ENCODE peak calls at places on chromosomes 5 and 9, in ten cellular contexts. D is prostate gland, M is GM23338, L is transverse colon, E is HL-60, B is SK-N-SH, S is stomach, R is HepG2, N is H1, X is GM12892. I is an unnamed sample.

GRCh38 chr9:77015291-77016048 is 4.0 kb upstream of the FOXB2 start:
- DNase-seq in D (no peak), M (peak; percentile 57), L (no peak), E (no peak), B (peak; percentile 22), S (no peak), R (no peak), N (no peak), X (no peak), I (no peak)

GRCh38 chr5:73692981-73693380 is 67.0 kb downstream of the ARHGEF28 start:
- DNase-seq in D (no peak), M (no peak), L (no peak), E (no peak), B (no peak), S (no peak), R (no peak), N (no peak), X (no peak), I (no peak)

GRCh38 chr9:130042406-130042930 is 521 bp downstream of the FNBP1 start:
- DNase-seq in D (no peak), M (peak; percentile 67), L (peak; percentile 33), E (no peak), B (peak; percentile 80), S (peak; percentile 40), R (no peak), N (no peak), X (no peak), I (peak; percentile 72)

GRCh38 chr5:40405230-40405629 is 274.5 kb upstream of the PTGER4 start:
- DNase-seq in D (no peak), M (no peak), L (no peak), E (peak; percentile 51), B (no peak), S (no peak), R (no peak), N (no peak), X (no peak), I (no peak)

GRCh38 chr5:95441631-95442030 is 50.5 kb downstream of the FAM81B start:
- DNase-seq in D (no peak), M (no peak), L (no peak), E (no peak), B (no peak), S (no peak), R (no peak), N (no peak), X (no peak), I (no peak)

GRCh38 chr9:4615251-4615650 is 46.8 kb upstream of the PLPP6 start:
- DNase-seq in D (no peak), M (no peak), L (no peak), E (no peak), B (no peak), S (no peak), R (no peak), N (no peak), X (no peak), I (no peak)

GRCh38 chr5:36414869-36415282 is 113.2 kb upstream of the RANBP3L start:
- DNase-seq in D (no peak), M (peak; percentile 69), L (no peak), E (peak; percentile 22), B (peak; percentile 26), S (no peak), R (peak; percentile 24), N (no peak), X (no peak), I (no peak)

GRCh38 chr9:94096819-94097577 is 12.7 kb downstream of the PTPDC1 start:
- DNase-seq in D (no peak), M (no peak), L (no peak), E (no peak), B (no peak), S (no peak), R (no peak), N (no peak), X (no peak), I (no peak)

GRCh38 chr9:91427873-91428272 is 4.2 kb upstream of the NFIL3 start:
- DNase-seq in D (no peak), M (no peak), L (no peak), E (no peak), B (no peak), S (no peak), R (peak; percentile 36), N (no peak), X (no peak), I (no peak)

GRCh38 chr5:144247131-144247530 is 76.5 kb downstream of the KCTD16 start:
- DNase-seq in D (no peak), M (no peak), L (no peak), E (no peak), B (peak; percentile 1), S (no peak), R (no peak), N (no peak), X (no peak), I (no peak)

GRCh38 chr5:80406980-80407734 is 707 bp upstream of the ZFYVE16 start:
- DNase-seq in D (peak; percentile 4), M (no peak), L (peak; percentile 41), E (no peak), B (no peak), S (no peak), R (peak; percentile 80), N (no peak), X (no peak), I (peak; percentile 64)

GRCh38 chr9:127710204-127710805 is 3.5 kb downstream of the CFAP157 start:
- DNase-seq in D (no peak), M (no peak), L (no peak), E (no peak), B (no peak), S (no peak), R (no peak), N (no peak), X (no peak), I (no peak)

GRCh38 chr5:128304121-128304520 is 220.6 kb downstream of the SLC12A2 start:
- DNase-seq in D (no peak), M (no peak), L (no peak), E (no peak), B (no peak), S (no peak), R (no peak), N (no peak), X (no peak), I (no peak)

DNA sequence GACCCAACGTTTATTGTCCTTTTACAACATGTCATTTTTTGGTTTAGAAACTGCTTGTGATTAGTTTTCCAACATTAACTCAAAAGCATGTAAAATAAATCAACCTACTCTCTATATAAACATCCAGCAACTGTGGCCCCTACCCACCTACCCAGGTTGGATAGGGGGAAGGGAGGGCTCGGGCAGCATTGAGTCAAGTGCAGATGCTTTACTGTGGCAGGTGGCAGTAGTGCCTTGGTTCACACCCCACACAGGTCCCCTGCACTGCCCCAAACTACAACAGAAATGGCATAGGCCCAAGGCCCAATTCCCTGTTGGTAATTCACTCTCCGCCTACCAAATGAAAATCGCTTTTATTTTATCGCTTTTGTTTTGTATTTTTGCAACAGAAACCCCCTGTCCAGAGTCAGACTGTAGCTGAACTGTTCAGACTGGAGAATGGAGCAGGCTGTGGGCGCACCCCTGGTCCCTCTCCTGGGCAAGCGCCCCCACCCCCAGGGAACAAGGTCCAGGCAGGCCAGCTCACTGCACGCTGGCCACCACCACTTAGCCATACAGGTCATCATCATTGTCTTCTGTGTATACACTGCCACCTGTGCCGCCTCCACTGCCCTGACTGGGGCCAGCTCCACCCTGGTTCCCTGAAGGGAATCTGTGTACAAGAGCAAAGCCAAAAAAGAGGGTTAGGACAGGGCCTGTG is 15.7 kb downstream of the VCP start:
- DNase-seq in D (no peak), M (no peak), L (no peak), E (no peak), B (no peak), S (no peak), R (no peak), N (no peak), X (no peak), I (no peak)
- TF ChIP-seq POLR2AphosphoS5 in D (no peak), M (no peak), L (no peak), E (no peak), B (no peak), S (no peak), R (no peak), N (no peak), X (no peak), I (no peak)

DNA sequence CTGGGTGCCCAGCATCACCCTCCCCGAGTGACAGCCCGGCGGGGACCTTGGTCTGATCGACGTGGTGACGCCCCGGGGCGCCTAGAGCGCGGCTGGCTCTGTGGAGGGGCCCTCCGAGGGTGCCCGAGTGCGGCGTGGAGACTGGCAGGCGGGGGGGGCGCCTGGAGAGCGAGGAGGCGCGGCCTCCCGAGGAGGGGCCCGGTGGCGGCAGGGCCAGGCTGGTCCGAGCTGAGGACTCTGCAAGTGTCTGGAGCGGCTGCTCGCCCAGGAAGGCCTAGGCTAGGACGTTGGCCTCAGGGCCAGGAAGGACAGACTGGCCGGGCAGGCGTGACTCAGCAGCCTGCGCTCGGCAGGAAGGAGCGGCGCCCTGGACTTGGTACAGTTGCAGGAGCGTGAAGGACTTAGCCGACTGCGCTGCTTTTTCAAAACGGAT is 1.3 kb downstream of the GADD45G start:
- DNase-seq in D (peak; percentile 74), M (peak; percentile 65), L (peak; percentile 85), E (peak; percentile 41), B (peak; percentile 72), S (peak; percentile 86), R (peak; percentile 27), N (no peak), X (no peak), I (peak; percentile 85)
- TF ChIP-seq POLR2AphosphoS5 in D (no peak), M (no peak), L (peak; percentile 25), E (no peak), B (no peak), S (peak; percentile 80), R (no peak), N (no peak), X (no peak), I (no peak)

GRCh38 chr9:120914953-120915352 is 11.6 kb downstream of the TRAF1 start:
- DNase-seq in D (no peak), M (no peak), L (no peak), E (no peak), B (no peak), S (no peak), R (no peak), N (no peak), X (no peak), I (no peak)

GRCh38 chr9:120915854-120916495 is 10.6 kb downstream of the TRAF1 start:
- DNase-seq in D (peak; percentile 26), M (no peak), L (no peak), E (no peak), B (no peak), S (no peak), R (no peak), N (no peak), X (no peak), I (no peak)

GRCh38 chr9:120917285-120917684 is 9.3 kb downstream of the TRAF1 start:
- DNase-seq in D (no peak), M (no peak), L (no peak), E (no peak), B (no peak), S (no peak), R (no peak), N (no peak), X (no peak), I (no peak)

GRCh38 chr9:120917989-120918630 is 8.5 kb downstream of the TRAF1 start:
- DNase-seq in D (no peak), M (no peak), L (no peak), E (no peak), B (no peak), S (no peak), R (no peak), N (no peak), X (no peak), I (no peak)

GRCh38 chr9:120916573-120916972 is 10.0 kb downstream of the TRAF1 start:
- DNase-seq in D (peak; percentile 87), M (peak; percentile 31), L (no peak), E (no peak), B (peak; percentile 78), S (no peak), R (no peak), N (no peak), X (no peak), I (no peak)
- TF ChIP-seq POLR2AphosphoS5 in D (peak; percentile 88), M (no peak), L (no peak), E (no peak), B (no peak), S (peak; percentile 81), R (no peak), N (no peak), X (no peak), I (peak; percentile 88)

GRCh38 chr5:15450949-15451348 is 49.0 kb upstream of the FBXL7 start:
- DNase-seq in D (no peak), M (no peak), L (no peak), E (no peak), B (no peak), S (no peak), R (no peak), N (no peak), X (no peak), I (no peak)
- TF ChIP-seq POLR2AphosphoS5 in D (no peak), M (no peak), L (no peak), E (no peak), B (no peak), S (no peak), R (no peak), N (no peak), X (no peak), I (no peak)

I was measured in suprapubic skin.